ENCODE peak calls at places on chromosomes 6 and 20, in six cellular contexts. One of them, this sample, is unnamed.

GRCh38 chr6:107820571-107821261 is 3.4 kb downstream of the SCML4 start:
- DNase-seq in neural crest cell: no peak
- DNase-seq in BE2C: peak; percentile 19
- DNase-seq in CD8-positive, alpha-beta T cell: peak; percentile 15
- DNase-seq in Calu3: peak; percentile 28
- DNase-seq in A549: no peak
- DNase-seq in this sample: no peak

GRCh38 chr20:40805592-40805991 is 116.6 kb upstream of the MAFB start:
- DNase-seq in neural crest cell: no peak
- DNase-seq in BE2C: no peak
- DNase-seq in CD8-positive, alpha-beta T cell: no peak
- DNase-seq in Calu3: no peak
- DNase-seq in A549: no peak
- DNase-seq in this sample: no peak

GRCh38 chr6:105767541-105767940 is 318.6 kb upstream of the PRDM1 start:
- DNase-seq in neural crest cell: no peak
- DNase-seq in BE2C: no peak
- DNase-seq in CD8-positive, alpha-beta T cell: no peak
- DNase-seq in Calu3: no peak
- DNase-seq in A549: no peak
- DNase-seq in this sample: no peak

GRCh38 chr20:49549806-49550551 is 18.0 kb downstream of the PTGIS start:
- DNase-seq in neural crest cell: no peak
- DNase-seq in BE2C: no peak
- DNase-seq in CD8-positive, alpha-beta T cell: no peak
- DNase-seq in Calu3: no peak
- DNase-seq in A549: no peak
- DNase-seq in this sample: no peak

GRCh38 chr6:90369024-90369519 is 72.4 kb upstream of the BACH2 start:
- DNase-seq in neural crest cell: no peak
- DNase-seq in BE2C: no peak
- DNase-seq in CD8-positive, alpha-beta T cell: no peak
- DNase-seq in Calu3: peak; percentile 82
- DNase-seq in A549: peak; percentile 96
- DNase-seq in this sample: no peak

GRCh38 chr20:4070323-4071176 is 55.2 kb upstream of the RNF24 start:
- DNase-seq in neural crest cell: no peak
- DNase-seq in BE2C: no peak
- DNase-seq in CD8-positive, alpha-beta T cell: no peak
- DNase-seq in Calu3: no peak
- DNase-seq in A549: no peak
- DNase-seq in this sample: no peak

GRCh38 chr6:37566209-37566859 is 66.6 kb upstream of the CCDC167 start:
- DNase-seq in neural crest cell: peak; percentile 71
- DNase-seq in BE2C: peak; percentile 81
- DNase-seq in CD8-positive, alpha-beta T cell: peak; percentile 41
- DNase-seq in Calu3: peak; percentile 81
- DNase-seq in A549: no peak
- DNase-seq in this sample: peak; percentile 88

GRCh38 chr6:51415501-51415900 is 596.8 kb downstream of the TFAP2B start:
- DNase-seq in neural crest cell: no peak
- DNase-seq in BE2C: no peak
- DNase-seq in CD8-positive, alpha-beta T cell: no peak
- DNase-seq in Calu3: no peak
- DNase-seq in A549: no peak
- DNase-seq in this sample: no peak

GRCh38 chr20:6036213-6036612 is 17.6 kb downstream of the LRRN4 start:
- DNase-seq in neural crest cell: no peak
- DNase-seq in BE2C: no peak
- DNase-seq in CD8-positive, alpha-beta T cell: no peak
- DNase-seq in Calu3: no peak
- DNase-seq in A549: no peak
- DNase-seq in this sample: no peak

GRCh38 chr20:13839421-13840092 is 54.7 kb downstream of the NDUFAF5 start:
- DNase-seq in neural crest cell: no peak
- DNase-seq in BE2C: no peak
- DNase-seq in CD8-positive, alpha-beta T cell: no peak
- DNase-seq in Calu3: no peak
- DNase-seq in A549: no peak
- DNase-seq in this sample: no peak

GRCh38 chr6:99344289-99344688 is 5.2 kb downstream of the FAXC start:
- DNase-seq in neural crest cell: no peak
- DNase-seq in BE2C: no peak
- DNase-seq in CD8-positive, alpha-beta T cell: no peak
- DNase-seq in Calu3: no peak
- DNase-seq in A549: no peak
- DNase-seq in this sample: no peak

GRCh38 chr20:61900376-61901293 is 165.0 kb downstream of the TAF4 start:
- DNase-seq in neural crest cell: no peak
- DNase-seq in BE2C: no peak
- DNase-seq in CD8-positive, alpha-beta T cell: no peak
- DNase-seq in Calu3: no peak
- DNase-seq in A549: no peak
- DNase-seq in this sample: no peak

GRCh38 chr6:43742931-43743632 is 26.9 kb upstream of the VEGFA start:
- DNase-seq in neural crest cell: no peak
- DNase-seq in BE2C: no peak
- DNase-seq in CD8-positive, alpha-beta T cell: no peak
- DNase-seq in Calu3: no peak
- DNase-seq in A549: no peak
- DNase-seq in this sample: no peak

GRCh38 chr6:42692151-42692911 is 30.1 kb downstream of the PRPH2 start:
- DNase-seq in neural crest cell: no peak
- DNase-seq in BE2C: no peak
- DNase-seq in CD8-positive, alpha-beta T cell: no peak
- DNase-seq in Calu3: no peak
- DNase-seq in A549: no peak
- DNase-seq in this sample: no peak

GRCh38 chr6:148700713-148701392 is 46.0 kb upstream of the UST start:
- DNase-seq in neural crest cell: no peak
- DNase-seq in BE2C: no peak
- DNase-seq in CD8-positive, alpha-beta T cell: no peak
- DNase-seq in Calu3: no peak
- DNase-seq in A549: no peak
- DNase-seq in this sample: no peak

GRCh38 chr20:24160563-24161355 is 172.2 kb upstream of the GGTLC1 start:
- DNase-seq in neural crest cell: peak; percentile 54
- DNase-seq in BE2C: peak; percentile 57
- DNase-seq in CD8-positive, alpha-beta T cell: no peak
- DNase-seq in Calu3: peak; percentile 10
- DNase-seq in A549: peak; percentile 61
- DNase-seq in this sample: peak; percentile 74

GRCh38 chr6:29577544-29577943 is 7.4 kb upstream of the OR2H2 start:
- DNase-seq in neural crest cell: no peak
- DNase-seq in BE2C: no peak
- DNase-seq in CD8-positive, alpha-beta T cell: no peak
- DNase-seq in Calu3: no peak
- DNase-seq in A549: no peak
- DNase-seq in this sample: no peak

GRCh38 chr6:155638200-155638599 is 182.6 kb upstream of the NOX3 start:
- DNase-seq in neural crest cell: no peak
- DNase-seq in BE2C: no peak
- DNase-seq in CD8-positive, alpha-beta T cell: no peak
- DNase-seq in Calu3: no peak
- DNase-seq in A549: no peak
- DNase-seq in this sample: no peak

GRCh38 chr6:134908906-134909516 is 40.9 kb downstream of the ALDH8A1 start:
- DNase-seq in neural crest cell: no peak
- DNase-seq in BE2C: peak; percentile 68
- DNase-seq in CD8-positive, alpha-beta T cell: no peak
- DNase-seq in Calu3: no peak
- DNase-seq in A549: peak; percentile 84
- DNase-seq in this sample: no peak

GRCh38 chr6:142387997-142388815 is 86.4 kb downstream of the ADGRG6 start:
- DNase-seq in neural crest cell: no peak
- DNase-seq in BE2C: no peak
- DNase-seq in CD8-positive, alpha-beta T cell: no peak
- DNase-seq in Calu3: no peak
- DNase-seq in A549: peak; percentile 55
- DNase-seq in this sample: no peak

GRCh38 chr6:20271818-20272217 is 59.5 kb upstream of the MBOAT1 start:
- DNase-seq in neural crest cell: no peak
- DNase-seq in BE2C: no peak
- DNase-seq in CD8-positive, alpha-beta T cell: no peak
- DNase-seq in Calu3: no peak
- DNase-seq in A549: no peak
- DNase-seq in this sample: no peak

DNA sequence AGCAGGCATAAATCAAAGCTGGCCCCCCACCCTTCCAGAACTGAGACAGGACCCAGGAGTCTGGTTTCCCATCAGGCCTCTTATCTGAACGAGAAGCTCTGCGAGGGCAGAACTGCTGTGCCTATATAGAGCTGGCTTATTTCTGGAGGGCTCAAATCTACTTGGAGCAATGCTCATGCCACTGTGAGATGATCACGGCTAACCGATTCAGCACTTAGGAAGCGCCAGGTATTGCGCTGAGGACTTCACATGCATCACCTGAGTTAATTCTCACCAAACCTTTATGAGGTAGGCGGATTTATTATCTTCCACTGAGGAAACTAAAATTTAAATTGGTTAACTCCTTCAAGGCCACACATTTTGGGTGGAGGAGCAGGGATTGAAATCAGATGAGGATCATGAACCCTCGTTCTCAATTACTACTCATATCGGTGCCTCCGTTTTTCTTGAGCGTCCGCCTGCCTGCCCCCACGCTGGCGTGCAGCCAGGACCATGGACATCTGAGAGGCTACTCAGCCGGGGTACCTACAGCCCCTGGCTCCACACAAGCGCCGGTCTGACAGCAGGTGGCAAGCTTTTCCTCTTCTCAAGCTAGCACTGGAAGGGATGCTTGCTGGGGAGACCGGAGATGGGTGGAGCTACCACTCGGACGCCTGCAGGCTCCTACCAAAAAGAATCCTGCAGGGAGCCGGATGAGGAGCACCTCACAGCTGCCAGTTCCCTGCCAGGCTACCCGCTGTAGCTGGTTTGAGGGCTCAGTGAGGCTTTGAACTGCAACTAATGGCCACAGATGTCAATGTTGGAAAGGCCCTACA is 1.0 kb upstream of the PCIF1 start:
- DNase-seq in neural crest cell: peak; percentile 40
- DNase-seq in BE2C: peak; percentile 86
- DNase-seq in CD8-positive, alpha-beta T cell: peak; percentile 24
- DNase-seq in Calu3: peak; percentile 90
- DNase-seq in A549: peak; percentile 86
- DNase-seq in this sample: peak; percentile 79
- TF ChIP-seq CTCF in neural crest cell: peak; percentile 47
- TF ChIP-seq CTCF in BE2C: peak; percentile 51
- TF ChIP-seq CTCF in CD8-positive, alpha-beta T cell: no peak
- TF ChIP-seq CTCF in Calu3: peak; percentile 44
- TF ChIP-seq CTCF in A549: peak; percentile 19
- TF ChIP-seq CTCF in this sample: no peak

DNA sequence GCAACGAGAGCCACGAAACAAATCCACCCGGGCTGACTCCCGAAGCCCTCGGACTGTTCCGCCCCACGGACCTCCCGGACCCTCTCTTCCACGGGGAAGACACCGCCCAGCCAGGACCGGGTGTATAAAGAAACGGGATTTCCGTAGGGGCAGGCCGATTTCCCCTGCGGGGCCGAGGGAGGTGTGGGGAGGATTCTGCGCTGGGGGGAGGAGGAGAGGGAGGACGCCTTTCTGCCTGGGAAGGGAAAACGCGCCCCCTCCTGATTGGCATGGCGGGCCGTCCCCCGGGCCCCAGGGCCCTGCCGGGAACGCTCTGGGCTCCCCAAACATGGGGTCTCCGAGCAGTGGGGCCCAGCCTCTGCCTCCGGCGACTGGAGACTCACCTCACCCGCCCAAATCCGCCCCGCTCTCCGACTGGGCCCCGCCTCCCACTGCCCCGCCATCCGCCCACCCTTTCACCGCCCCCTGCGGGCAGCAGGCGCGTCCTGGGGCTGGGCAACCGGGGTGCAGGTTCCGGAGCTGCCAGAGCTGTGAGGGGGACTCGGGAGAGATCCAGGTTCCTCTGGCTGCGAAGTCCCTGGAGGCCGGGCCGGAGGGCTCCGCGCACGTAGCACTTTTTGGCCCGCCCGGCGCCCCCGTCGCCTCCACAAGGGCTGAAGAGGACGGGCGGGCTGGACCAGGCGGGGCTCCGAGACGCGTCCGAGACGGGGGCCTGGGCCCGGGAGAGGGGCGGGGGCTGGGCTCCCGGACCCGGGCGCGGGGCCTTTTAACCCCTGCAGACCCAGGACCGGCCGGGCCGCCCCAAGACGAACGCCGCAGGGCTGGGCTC is 586 bp upstream of the PPDPF start:
- DNase-seq in neural crest cell: peak; percentile 53
- DNase-seq in BE2C: peak; percentile 70
- DNase-seq in CD8-positive, alpha-beta T cell: peak; percentile 41
- DNase-seq in Calu3: peak; percentile 84
- DNase-seq in A549: peak; percentile 57
- DNase-seq in this sample: peak; percentile 76
- TF ChIP-seq CTCF in neural crest cell: peak; percentile 49
- TF ChIP-seq CTCF in BE2C: peak; percentile 22
- TF ChIP-seq CTCF in CD8-positive, alpha-beta T cell: peak; percentile 5
- TF ChIP-seq CTCF in Calu3: peak; percentile 60
- TF ChIP-seq CTCF in A549: peak; percentile 18
- TF ChIP-seq CTCF in this sample: peak; percentile 25

GRCh38 chr6:26196846-26197683 is 109.8 kb downstream of the HFE start:
- DNase-seq in neural crest cell: peak; percentile 66
- DNase-seq in BE2C: peak; percentile 84
- DNase-seq in CD8-positive, alpha-beta T cell: peak; percentile 53
- DNase-seq in Calu3: peak; percentile 84
- DNase-seq in A549: no peak
- DNase-seq in this sample: peak; percentile 64
- TF ChIP-seq CTCF in neural crest cell: no peak
- TF ChIP-seq CTCF in BE2C: peak; percentile 13
- TF ChIP-seq CTCF in CD8-positive, alpha-beta T cell: no peak
- TF ChIP-seq CTCF in Calu3: no peak
- TF ChIP-seq CTCF in A549: no peak
- TF ChIP-seq CTCF in this sample: no peak

DNA sequence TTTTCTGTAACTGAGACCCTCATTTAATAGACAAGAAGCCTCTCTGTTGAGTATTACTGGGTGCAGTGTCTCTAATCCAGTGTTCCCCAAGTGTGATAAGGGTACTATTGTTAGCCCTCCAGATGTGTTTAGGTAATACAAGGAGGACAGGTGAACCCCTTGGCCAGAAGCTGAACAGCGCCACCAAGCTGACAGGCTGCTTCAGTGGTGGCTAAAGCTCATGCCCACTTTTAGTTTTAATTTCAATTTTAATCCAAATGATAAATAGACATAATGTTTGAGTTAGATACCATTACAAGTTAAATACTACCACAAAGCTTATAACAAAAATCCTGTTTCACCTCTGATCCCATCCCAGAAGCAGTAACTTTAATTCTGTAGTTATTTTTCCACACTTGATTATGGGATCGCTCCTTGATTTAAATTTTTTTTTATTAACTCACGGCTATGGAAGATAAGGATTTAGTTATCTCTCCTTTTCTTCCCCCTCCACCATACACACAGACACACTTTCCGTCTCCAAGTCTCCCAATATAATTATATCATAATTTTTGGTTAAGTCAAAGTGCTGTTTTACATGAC is 8.3 kb upstream of the STK35 start:
- DNase-seq in neural crest cell: no peak
- DNase-seq in BE2C: peak; percentile 20
- DNase-seq in CD8-positive, alpha-beta T cell: no peak
- DNase-seq in Calu3: peak; percentile 42
- DNase-seq in A549: peak; percentile 60
- DNase-seq in this sample: no peak
- TF ChIP-seq CTCF in neural crest cell: peak; percentile 64
- TF ChIP-seq CTCF in BE2C: peak; percentile 62
- TF ChIP-seq CTCF in CD8-positive, alpha-beta T cell: peak; percentile 21
- TF ChIP-seq CTCF in Calu3: peak; percentile 46
- TF ChIP-seq CTCF in A549: peak; percentile 68
- TF ChIP-seq CTCF in this sample: no peak

This sample was measured in glutamatergic neuron.